ENCODE peak calls at places on chromosomes 6 and 20, in four cellular contexts. N, X, K and F are unnamed samples.

GRCh38 chr6:37006793-37007339 is 1.4 kb downstream of the FGD2 start:
- DNase-seq in N (no peak), X (no peak), K (no peak), F (no peak)

GRCh38 chr6:37695273-37695672 is 2.4 kb downstream of the MDGA1 start:
- DNase-seq in N (no peak), X (no peak), K (no peak), F (no peak)

GRCh38 chr6:169724554-169725269 is 412 bp upstream of the PHF10 start:
- DNase-seq in N (peak), X (peak), K (peak), F (no peak)

GRCh38 chr6:17673543-17674254 is 33.0 kb downstream of the NUP153 start:
- DNase-seq in N (no peak), X (no peak), K (no peak), F (no peak)

GRCh38 chr6:108353853-108354252 is 59.0 kb downstream of the AFG1L start:
- DNase-seq in N (no peak), X (no peak), K (no peak), F (no peak)

GRCh38 chr20:17651761-17652388 is 30.2 kb downstream of the RRBP1 start:
- DNase-seq in N (no peak), X (no peak), K (no peak), F (peak)

GRCh38 chr6:132466952-132467351 is 46.0 kb downstream of the STX7 start:
- DNase-seq in N (no peak), X (no peak), K (no peak), F (no peak)

GRCh38 chr6:170439366-170440351 is 113.4 kb downstream of the PSMB1 start:
- DNase-seq in N (peak), X (peak), K (no peak), F (peak)

GRCh38 chr6:163943647-163944395 is 529.3 kb downstream of the QKI start:
- DNase-seq in N (peak), X (no peak), K (peak), F (no peak)

GRCh38 chr6:147283460-147283859 is 79.2 kb downstream of the STXBP5 start:
- DNase-seq in N (no peak), X (no peak), K (no peak), F (no peak)

GRCh38 chr6:115415378-115415777 is 645.3 kb downstream of the FRK start:
- DNase-seq in N (no peak), X (no peak), K (no peak), F (no peak)

GRCh38 chr6:79872986-79873385 is 74.4 kb downstream of the ELOVL4 start:
- DNase-seq in N (no peak), X (no peak), K (no peak), F (no peak)

GRCh38 chr6:111122458-111123286 is 35.4 kb downstream of the SLC16A10 start:
- DNase-seq in N (no peak), X (peak), K (no peak), F (no peak)

GRCh38 chr20:48698507-48699267 is 129.1 kb downstream of the PREX1 start:
- DNase-seq in N (no peak), X (no peak), K (no peak), F (peak)

GRCh38 chr6:138013949-138014348 is 93.3 kb downstream of the PERP start:
- DNase-seq in N (no peak), X (no peak), K (peak), F (no peak)

GRCh38 chr6:142448091-142448729 is 146.4 kb downstream of the ADGRG6 start:
- DNase-seq in N (no peak), X (no peak), K (no peak), F (no peak)

GRCh38 chr6:82408952-82409421 is 45.4 kb downstream of the TPBG start:
- DNase-seq in N (no peak), X (no peak), K (no peak), F (no peak)

GRCh38 chr6:108074359-108075144 is at the start of gene OSTM1:
- DNase-seq in N (peak), X (peak), K (peak), F (peak)

GRCh38 chr6:136226674-136227377 is 23.3 kb downstream of the MTFR2 start:
- DNase-seq in N (no peak), X (no peak), K (no peak), F (no peak)

GRCh38 chr6:7621761-7622160 is 31.8 kb downstream of the SNRNP48 start:
- DNase-seq in N (no peak), X (no peak), K (no peak), F (no peak)

GRCh38 chr6:107750398-107750797 is 73.7 kb downstream of the SCML4 start:
- DNase-seq in N (no peak), X (no peak), K (no peak), F (no peak)

GRCh38 chr6:73937805-73938204 is 241.8 kb downstream of the CD109 start:
- DNase-seq in N (no peak), X (no peak), K (no peak), F (no peak)

GRCh38 chr6:73943930-73944652 is 248.1 kb downstream of the CD109 start:
- DNase-seq in N (no peak), X (no peak), K (no peak), F (no peak)

GRCh38 chr6:73943401-73943800 is 247.4 kb downstream of the CD109 start:
- DNase-seq in N (no peak), X (no peak), K (no peak), F (no peak)

GRCh38 chr6:73941892-73942291 is 245.9 kb downstream of the CD109 start:
- DNase-seq in N (no peak), X (no peak), K (no peak), F (no peak)

GRCh38 chr6:73942581-73942980 is 246.6 kb downstream of the CD109 start:
- DNase-seq in N (no peak), X (no peak), K (no peak), F (no peak)
- TF ChIP-seq CTCF in N (no peak), X (no peak), K (no peak), F (no peak)

GRCh38 chr20:62212309-62212708 is 7.8 kb downstream of the HRH3 start:
- DNase-seq in N (no peak), X (no peak), K (no peak), F (no peak)
- TF ChIP-seq CTCF in N (no peak), X (no peak), K (no peak), F (no peak)

GRCh38 chr6:46366190-46366900 is 124.9 kb downstream of the RCAN2 start:
- DNase-seq in N (no peak), X (no peak), K (no peak), F (no peak)
- TF ChIP-seq CTCF in N (no peak), X (no peak), K (no peak), F (no peak)

DNA sequence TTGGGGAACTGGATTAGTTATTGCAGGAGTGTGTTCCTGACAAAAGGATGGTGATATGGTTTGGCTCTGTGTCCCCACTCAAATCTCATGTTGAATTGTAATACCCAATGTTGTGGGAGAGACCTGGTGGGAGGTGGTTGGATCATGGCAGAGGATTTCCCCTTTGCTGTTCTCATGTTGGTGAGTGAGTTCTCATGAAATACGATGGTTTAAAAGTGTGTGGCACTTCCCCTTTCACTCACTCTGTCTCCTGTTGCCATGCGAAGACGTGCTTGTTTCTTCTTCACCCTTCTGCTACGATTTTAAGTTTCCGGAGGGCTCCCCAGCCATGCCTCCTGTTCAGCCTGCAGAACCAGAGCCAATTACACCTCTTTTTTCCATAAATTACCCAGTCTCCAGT is 16.2 kb upstream of the TREM1 start:
- DNase-seq in N (no peak), X (no peak), K (no peak), F (no peak)
- TF ChIP-seq CTCF in N (no peak), X (no peak), K (no peak), F (no peak)

GRCh38 chr20:44142416-44142815 is 44.6 kb downstream of the JPH2 start:
- DNase-seq in N (no peak), X (no peak), K (no peak), F (no peak)
- TF ChIP-seq CTCF in N (no peak), X (no peak), K (no peak), F (no peak)

GRCh38 chr6:144321839-144322591 is 36.9 kb downstream of the UTRN start:
- DNase-seq in N (no peak), X (no peak), K (no peak), F (no peak)
- TF ChIP-seq CTCF in N (no peak), X (no peak), K (no peak), F (no peak)

GRCh38 chr6:340991-341827 is 48.9 kb downstream of the DUSP22 start:
- DNase-seq in N (no peak), X (no peak), K (no peak), F (no peak)
- TF ChIP-seq CTCF in N (no peak), X (no peak), K (no peak), F (no peak)

DNA sequence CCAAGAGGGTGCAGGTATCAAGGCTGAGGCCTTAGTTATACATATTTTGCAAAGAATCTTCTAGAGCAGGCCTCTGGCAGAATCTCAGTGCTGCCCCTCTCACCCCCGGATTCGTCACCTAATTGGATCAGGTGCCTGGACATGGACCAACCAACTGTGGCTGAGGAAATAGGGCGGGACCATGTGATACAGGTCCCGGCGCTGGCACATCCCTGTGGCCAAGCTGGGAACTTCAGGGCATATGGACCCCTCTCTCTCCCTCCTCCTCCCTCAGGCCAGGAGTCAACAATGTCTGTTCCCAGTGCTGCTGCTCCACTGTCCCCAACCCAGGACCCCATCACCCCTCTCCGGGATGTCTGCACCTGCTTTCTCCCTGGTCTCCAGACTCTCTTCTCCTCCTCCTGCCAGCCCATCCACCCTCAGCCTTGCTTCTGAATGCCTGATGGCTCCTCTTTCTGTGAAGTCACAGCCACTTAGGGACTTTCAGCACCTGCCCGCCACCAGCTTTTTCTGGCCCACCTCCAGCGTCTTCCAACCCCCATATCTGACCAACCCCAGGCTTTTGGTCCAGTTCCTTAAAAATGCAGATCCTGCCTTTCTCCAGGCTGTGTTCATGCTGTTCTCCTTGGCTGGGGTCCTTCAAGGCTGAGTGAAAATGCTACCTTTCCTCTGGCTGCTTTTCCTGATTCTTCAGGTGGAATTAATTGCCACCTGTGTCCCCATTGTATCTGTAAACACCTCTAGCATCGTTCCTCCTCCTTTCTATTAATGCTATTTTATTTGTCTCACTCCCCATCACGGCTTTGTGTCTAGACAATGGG is 19.0 kb upstream of the MLN start:
- DNase-seq in N (no peak), X (no peak), K (no peak), F (peak)
- TF ChIP-seq CTCF in N (no peak), X (no peak), K (no peak), F (peak)

GRCh38 chr20:54980321-54980960 is 505.0 kb downstream of the DOK5 start:
- DNase-seq in N (no peak), X (no peak), K (no peak), F (no peak)
- TF ChIP-seq CTCF in N (peak), X (peak), K (no peak), F (peak)